ENCODE peak calls at places on chromosomes 1 and 21, in nine cellular contexts. G, B, K, O, I, U, Y, T and J are unnamed samples. For H3K27me3 and H3K4me1, the result is how much of the 10 kb centered on the place peaks cover.

GRCh38 chr1:43440358-43440757 is 13.4 kb downstream of the HYI start:
- DNase-seq in B (no peak), K (no peak), O (peak), G (no peak), Y (no peak), T (no peak), U (peak), I (no peak), J (no peak)

GRCh38 chr1:23810818-23811420 is 10.4 kb upstream of the GALE start:
- DNase-seq in G (peak), Y (no peak), I (peak), U (no peak), B (no peak), O (peak), T (peak), K (no peak), J (peak)

GRCh38 chr1:234735476-234735875 is 125.5 kb upstream of the IRF2BP2 start:
- DNase-seq in G (no peak), I (no peak), K (no peak), T (no peak), B (no peak), Y (no peak), O (no peak), U (no peak), J (no peak)

GRCh38 chr1:205032512-205032911 is 10.5 kb upstream of the CNTN2 start:
- DNase-seq in B (no peak), U (no peak), T (no peak), Y (no peak), O (no peak), I (no peak), G (no peak), K (no peak), J (no peak)

GRCh38 chr1:182175340-182176068 is 114.0 kb upstream of the ZNF648 start:
- DNase-seq in U (no peak), I (no peak), Y (no peak), B (no peak), O (peak), T (no peak), G (no peak), K (peak), J (no peak)

GRCh38 chr21:24895885-24896734 is 711.2 kb downstream of the MRPL39 start:
- DNase-seq in T (no peak), K (no peak), U (no peak), I (no peak), B (no peak), G (peak), Y (no peak), O (no peak), J (peak)

GRCh38 chr21:16084776-16085364 is 355.1 kb downstream of the USP25 start:
- DNase-seq in U (peak), B (peak), T (no peak), K (no peak), Y (peak), G (peak), O (no peak), I (peak), J (no peak)

GRCh38 chr1:216666431-216666830 is 56.8 kb downstream of the ESRRG start:
- DNase-seq in O (no peak), B (no peak), K (no peak), U (no peak), G (no peak), T (no peak), I (no peak), Y (no peak), J (no peak)

GRCh38 chr1:41366428-41367101 is 5.3 kb downstream of the FOXO6 start:
- DNase-seq in I (no peak), U (no peak), Y (no peak), G (no peak), T (peak), O (no peak), B (peak), K (no peak), J (no peak)
- H3K27me3 ChIP-seq in I (half or more), U (under half), Y (under half), G (half or more), T (under half), O (under half), B (under half), K (under half), J (under half)

GRCh38 chr1:167635233-167635648 is 5.2 kb downstream of the RCSD1 start:
- DNase-seq in Y (peak), B (peak), O (no peak), I (peak), G (no peak), K (no peak), U (no peak), T (no peak), J (no peak)

GRCh38 chr1:167631386-167631941 is 1.4 kb downstream of the RCSD1 start:
- DNase-seq in Y (no peak), I (no peak), U (no peak), B (no peak), T (no peak), O (no peak), G (no peak), K (no peak), J (no peak)

GRCh38 chr1:167634435-167634834 is 4.4 kb downstream of the RCSD1 start:
- DNase-seq in U (no peak), B (no peak), K (no peak), O (no peak), I (no peak), T (no peak), G (no peak), Y (no peak), J (no peak)

GRCh38 chr1:167631987-167632680 is 2.1 kb downstream of the RCSD1 start:
- DNase-seq in T (peak), I (no peak), G (no peak), K (no peak), B (no peak), O (no peak), Y (no peak), U (no peak), J (no peak)

GRCh38 chr1:167633258-167633944 is 3.4 kb downstream of the RCSD1 start:
- DNase-seq in T (no peak), B (no peak), G (no peak), I (no peak), Y (no peak), O (no peak), K (no peak), U (no peak), J (no peak)
- H3K4me1 ChIP-seq in T (half or more), B (half or more), G (under half), I (half or more), Y (half or more), O (under half), K (under half), U (under half), J (under half)

GRCh38 chr1:6245869-6246496 is 2.0 kb downstream of the HES3 start:
- DNase-seq in O (no peak), U (peak), Y (no peak), T (no peak), G (no peak), K (peak), B (no peak), I (no peak), J (peak)
- H3K4me3 ChIP-seq in O (no peak), U (no peak), Y (no peak), T (no peak), G (no peak), K (peak), B (no peak), I (no peak), J (peak)

GRCh38 chr1:46465981-46466476 is 23.6 kb upstream of the DMBX1 start:
- DNase-seq in I (no peak), K (no peak), U (no peak), B (no peak), T (no peak), G (no peak), Y (no peak), O (no peak), J (no peak)
- H3K27me3 ChIP-seq in I (half or more), K (under half), U (under half), B (under half), T (under half), G (half or more), Y (half or more), O (under half), J (under half)

GRCh38 chr1:1777950-1778826 is at the start of gene NADK:
- DNase-seq in O (peak), B (peak), K (no peak), G (peak), I (peak), U (peak), T (peak), Y (peak), J (peak)
- H3K4me1 ChIP-seq in O (half or more), B (under half), K (under half), G (under half), I (half or more), U (under half), T (half or more), Y (half or more), J (under half)

DNA sequence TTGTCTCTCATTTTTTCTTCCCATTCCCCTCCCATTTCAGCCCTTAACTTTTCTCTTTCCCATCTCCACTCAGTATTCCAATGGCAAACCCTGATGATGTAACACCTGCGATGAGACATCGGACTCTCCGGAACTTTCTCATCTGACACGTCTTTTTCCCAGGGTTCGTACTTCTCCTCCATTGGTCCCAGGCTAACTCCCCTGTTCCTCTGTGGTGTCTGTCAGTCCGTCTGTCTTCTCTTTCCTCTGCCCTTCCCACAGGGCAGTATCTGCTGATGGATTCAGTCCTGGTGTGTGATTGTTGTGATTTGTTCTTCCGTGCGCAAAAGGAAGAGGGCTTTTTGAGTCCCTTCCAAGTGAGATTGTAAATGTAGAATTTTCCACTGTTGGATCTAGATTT is 27.7 kb downstream of the VANGL2 start:
- DNase-seq in K (no peak), G (no peak), Y (no peak), O (no peak), B (no peak), I (no peak), U (peak), T (no peak), J (no peak)
- H3K4me3 ChIP-seq in K (no peak), G (no peak), Y (no peak), O (no peak), B (no peak), I (no peak), U (no peak), T (peak), J (no peak)

GRCh38 chr1:38046333-38046883 is at the start of gene POU3F1:
- DNase-seq in U (no peak), K (no peak), B (no peak), T (peak), Y (no peak), I (no peak), G (no peak), O (no peak), J (no peak)

GRCh38 chr1:38046884-38047602 is 450 bp upstream of the POU3F1 start:
- DNase-seq in Y (peak), O (peak), I (peak), G (peak), B (peak), K (peak), T (peak), U (peak), J (peak)

GRCh38 chr1:38044224-38045215 is 2.1 kb downstream of the POU3F1 start:
- DNase-seq in U (no peak), K (no peak), O (no peak), T (no peak), B (no peak), I (no peak), Y (no peak), G (no peak), J (no peak)

GRCh38 chr1:38047603-38048146 is 1.1 kb upstream of the POU3F1 start:
- DNase-seq in O (no peak), Y (no peak), U (no peak), T (no peak), I (no peak), K (no peak), B (no peak), G (peak), J (no peak)

GRCh38 chr1:38045431-38046332 is 911 bp downstream of the POU3F1 start:
- DNase-seq in Y (no peak), B (peak), U (no peak), T (peak), K (no peak), G (no peak), I (no peak), O (peak), J (no peak)
- H3K27me3 ChIP-seq in Y (half or more), B (under half), U (under half), T (under half), K (under half), G (half or more), I (half or more), O (under half), J (under half)

GRCh38 chr1:201551096-201551495 is 12.2 kb downstream of the NAV1 start:
- DNase-seq in B (no peak), G (no peak), I (no peak), T (no peak), U (no peak), O (no peak), Y (no peak), K (no peak), J (no peak)

GRCh38 chr1:201551877-201552731 is 13.2 kb downstream of the NAV1 start:
- DNase-seq in G (peak), K (no peak), B (no peak), I (no peak), U (no peak), O (peak), Y (no peak), T (no peak), J (no peak)

GRCh38 chr1:201553496-201554166 is 14.7 kb downstream of the NAV1 start:
- DNase-seq in U (no peak), Y (no peak), T (no peak), I (no peak), O (no peak), K (no peak), G (peak), B (no peak), J (no peak)

GRCh38 chr1:201554167-201554600 is 15.3 kb downstream of the NAV1 start:
- DNase-seq in O (no peak), T (no peak), B (no peak), U (no peak), K (no peak), G (no peak), I (no peak), Y (no peak), J (no peak)

DNA sequence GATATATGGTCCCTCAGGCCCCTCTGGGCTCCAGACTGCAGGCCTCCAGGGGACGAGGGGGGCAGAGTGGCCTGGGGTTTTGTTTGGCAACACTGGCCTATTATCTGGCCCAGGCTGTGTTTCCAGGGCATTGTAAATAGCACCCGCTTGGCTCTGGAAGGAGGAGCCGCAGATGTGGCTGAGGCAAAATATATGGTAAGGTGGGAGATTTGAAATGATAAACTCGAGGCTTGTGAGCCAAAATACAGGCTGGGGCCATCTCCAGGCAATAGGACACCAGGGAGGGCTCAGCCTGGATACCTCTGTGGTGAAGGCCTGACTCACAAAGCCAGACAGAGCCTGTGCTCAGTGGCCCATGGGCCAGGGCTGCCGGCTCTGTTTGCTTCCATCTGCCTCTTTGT is 14.0 kb downstream of the NAV1 start:
- DNase-seq in U (no peak), B (no peak), O (no peak), G (peak), K (no peak), I (no peak), T (no peak), Y (no peak), J (no peak)
- H3K4me1 ChIP-seq in U (under half), B (under half), O (under half), G (under half), K (under half), I (half or more), T (under half), Y (half or more), J (under half)

GRCh38 chr1:26826261-26827201 is at the start of gene ZDHHC18:
- DNase-seq in Y (peak), K (no peak), T (peak), O (peak), U (peak), I (peak), G (peak), B (peak), J (peak)

GRCh38 chr1:26814893-26815292 is 11.6 kb upstream of the ZDHHC18 start:
- DNase-seq in Y (no peak), U (no peak), I (no peak), G (no peak), T (no peak), O (no peak), B (no peak), K (no peak), J (no peak)

GRCh38 chr1:26822737-26823395 is 3.6 kb upstream of the ZDHHC18 start:
- DNase-seq in K (no peak), U (no peak), G (no peak), O (no peak), I (no peak), Y (no peak), B (no peak), T (no peak), J (no peak)

GRCh38 chr1:26824735-26825134 is 1.8 kb upstream of the ZDHHC18 start:
- DNase-seq in I (no peak), B (no peak), O (no peak), T (no peak), U (no peak), Y (no peak), K (no peak), G (no peak), J (no peak)

GRCh38 chr1:26820784-26821269 is 5.7 kb upstream of the ZDHHC18 start:
- DNase-seq in B (no peak), Y (no peak), K (no peak), G (no peak), O (no peak), I (no peak), T (peak), U (no peak), J (no peak)
- H3K4me3 ChIP-seq in B (no peak), Y (no peak), K (no peak), G (no peak), O (no peak), I (no peak), T (peak), U (no peak), J (no peak)

GRCh38 chr1:218498061-218498938 is 153.2 kb downstream of the TGFB2 start:
- DNase-seq in U (no peak), K (no peak), G (peak), B (no peak), T (no peak), I (no peak), Y (no peak), O (no peak), J (no peak)

GRCh38 chr1:218496561-218496960 is 151.4 kb downstream of the TGFB2 start:
- DNase-seq in I (no peak), T (no peak), B (no peak), O (no peak), U (peak), K (peak), Y (no peak), G (peak), J (no peak)

GRCh38 chr1:218501073-218501612 is 156.0 kb downstream of the TGFB2 start:
- DNase-seq in T (no peak), I (no peak), U (no peak), Y (no peak), G (no peak), K (no peak), B (no peak), O (no peak), J (no peak)

GRCh38 chr1:218499911-218500310 is 154.8 kb downstream of the TGFB2 start:
- DNase-seq in B (no peak), Y (no peak), U (no peak), O (no peak), I (no peak), K (no peak), T (no peak), G (no peak), J (no peak)

GRCh38 chr1:218499021-218499691 is 154.0 kb downstream of the TGFB2 start:
- DNase-seq in B (no peak), I (no peak), U (no peak), T (no peak), O (no peak), Y (no peak), G (peak), K (no peak), J (no peak)
- H3K27me3 ChIP-seq in B (under half), I (under half), U (under half), T (under half), O (under half), Y (under half), G (under half), K (under half), J (under half)